ENCODE peak calls at places on chromosomes 16 and 17, in seven cellular contexts. F, E, A, L, H, S and K are unnamed samples.

GRCh38 chr17:15441315-15441714 is 26.1 kb downstream of the CDRT4 start:
- DNase-seq in F (no peak), E (no peak), A (no peak), L (no peak), H (no peak), S (peak), K (no peak)

GRCh38 chr16:85253127-85253941 is 141.1 kb upstream of the CIBAR2 start:
- DNase-seq in F (peak), E (no peak), A (peak), L (peak), H (peak), S (peak), K (peak)

GRCh38 chr16:81939164-81940067 is 71.9 kb downstream of the SDR42E1 start:
- DNase-seq in F (no peak), E (peak), A (no peak), L (no peak), H (no peak), S (no peak), K (no peak)

GRCh38 chr16:2194166-2194834 is 2.1 kb downstream of the CASKIN1 start:
- DNase-seq in F (no peak), E (no peak), A (no peak), L (no peak), H (no peak), S (peak), K (no peak)

GRCh38 chr16:962366-962765 is 8.4 kb downstream of the LMF1 start:
- DNase-seq in F (no peak), E (no peak), A (no peak), L (no peak), H (no peak), S (no peak), K (no peak)

GRCh38 chr16:55052335-55053070 is 121.8 kb downstream of the IRX5 start:
- DNase-seq in F (no peak), E (no peak), A (no peak), L (no peak), H (no peak), S (no peak), K (no peak)

GRCh38 chr16:71882505-71883192 is 1.3 kb downstream of the ZNF821 start:
- DNase-seq in F (peak), E (peak), A (peak), L (peak), H (peak), S (peak), K (peak)

GRCh38 chr17:30827082-30827481 is 2.6 kb upstream of the CRLF3 start:
- DNase-seq in F (no peak), E (no peak), A (no peak), L (no peak), H (no peak), S (no peak), K (no peak)

GRCh38 chr16:2584742-2585650 is 47.2 kb downstream of the PDPK1 start:
- DNase-seq in F (no peak), E (no peak), A (no peak), L (no peak), H (no peak), S (no peak), K (no peak)

GRCh38 chr16:11949527-11949926 is 7.7 kb upstream of the NPIPB2 start:
- DNase-seq in F (no peak), E (peak), A (peak), L (no peak), H (no peak), S (peak), K (peak)

GRCh38 chr17:71085238-71086033 is 916.1 kb downstream of the KCNJ2 start:
- DNase-seq in F (no peak), E (peak), A (no peak), L (no peak), H (no peak), S (no peak), K (no peak)

GRCh38 chr16:89575247-89576172 is at the start of gene CPNE7:
- DNase-seq in F (no peak), E (no peak), A (no peak), L (no peak), H (no peak), S (no peak), K (no peak)

GRCh38 chr16:89114159-89114981 is 20.7 kb downstream of the ACSF3 start:
- DNase-seq in F (no peak), E (no peak), A (no peak), L (no peak), H (no peak), S (no peak), K (no peak)

GRCh38 chr16:69469807-69470561 is 45.6 kb downstream of the CYB5B start:
- DNase-seq in F (no peak), E (no peak), A (no peak), L (peak), H (no peak), S (no peak), K (peak)

GRCh38 chr16:83994087-83994486 is 26.0 kb downstream of the NECAB2 start:
- DNase-seq in F (no peak), E (no peak), A (no peak), L (no peak), H (no peak), S (peak), K (peak)

GRCh38 chr16:11916524-11917285 is 949 bp upstream of the GSPT1 start:
- DNase-seq in F (no peak), E (peak), A (no peak), L (no peak), H (no peak), S (peak), K (no peak)

GRCh38 chr16:85915125-85915845 is 16.3 kb downstream of the IRF8 start:
- DNase-seq in F (no peak), E (no peak), A (no peak), L (no peak), H (no peak), S (no peak), K (no peak)

GRCh38 chr17:4043862-4044261 is 79.6 kb upstream of the ATP2A3 start:
- DNase-seq in F (peak), E (no peak), A (no peak), L (peak), H (peak), S (no peak), K (no peak)

GRCh38 chr17:69857412-69857835 is 217.6 kb upstream of the KCNJ16 start:
- DNase-seq in F (no peak), E (no peak), A (no peak), L (no peak), H (no peak), S (peak), K (no peak)

GRCh38 chr16:23947838-23948237 is 112.1 kb downstream of the PRKCB start:
- DNase-seq in F (no peak), E (no peak), A (no peak), L (no peak), H (no peak), S (no peak), K (no peak)

GRCh38 chr17:19812407-19812806 is 55.3 kb downstream of the ULK2 start:
- DNase-seq in F (no peak), E (no peak), A (no peak), L (no peak), H (no peak), S (peak), K (peak)

GRCh38 chr17:42660692-42661345 is 1.7 kb downstream of the TUBG2 start:
- DNase-seq in F (no peak), E (no peak), A (no peak), L (no peak), H (no peak), S (peak), K (no peak)

GRCh38 chr17:45428050-45428953 is 4.4 kb downstream of the ARHGAP27 start:
- DNase-seq in F (peak), E (peak), A (peak), L (peak), H (peak), S (peak), K (peak)

GRCh38 chr17:58329808-58330543 is 1.4 kb upstream of the TSPOAP1 start:
- DNase-seq in F (no peak), E (no peak), A (peak), L (peak), H (peak), S (no peak), K (peak)

GRCh38 chr17:7711356-7711755 is 6.2 kb upstream of the DNAH2 start:
- DNase-seq in F (no peak), E (no peak), A (no peak), L (no peak), H (no peak), S (no peak), K (no peak)